ENCODE peak calls at places on chromosomes 3 and 15, in four cellular contexts. U is A549, P is PC-9, J is HCT116. A is an unnamed sample.

GRCh38 chr3:37243811-37244748 is 69.7 kb upstream of the LRRFIP2 start:
- DNase-seq in U (peak), P (peak), J (peak), A (peak)

GRCh38 chr3:195032106-195032759 is 238.7 kb downstream of the XXYLT1 start:
- DNase-seq in U (no peak), P (no peak), J (no peak), A (no peak)

GRCh38 chr15:73752817-73753214 is 335 bp downstream of the INSYN1 start:
- DNase-seq in U (no peak), P (no peak), J (no peak), A (no peak)

GRCh38 chr3:165201964-165202363 is 5.8 kb upstream of the SLITRK3 start:
- DNase-seq in U (no peak), P (no peak), J (no peak), A (no peak)

GRCh38 chr3:136624381-136624780 is 127.8 kb downstream of the STAG1 start:
- DNase-seq in U (no peak), P (no peak), J (no peak), A (no peak)

GRCh38 chr3:186532641-186533072 is 11.5 kb downstream of the CRYGS start:
- DNase-seq in U (no peak), P (no peak), J (no peak), A (no peak)

GRCh38 chr3:109683746-109684145 is 346.4 kb upstream of the DPPA4 start:
- DNase-seq in U (no peak), P (no peak), J (no peak), A (no peak)

GRCh38 chr15:99085413-99086326 is 19.2 kb upstream of the SYNM start:
- DNase-seq in U (no peak), P (no peak), J (no peak), A (peak)

GRCh38 chr15:95520511-95520910 is 810.0 kb upstream of the NR2F2 start:
- DNase-seq in U (no peak), P (no peak), J (no peak), A (no peak)

GRCh38 chr3:149832086-149832485 is 19.1 kb downstream of the RNF13 start:
- DNase-seq in U (no peak), P (no peak), J (no peak), A (no peak)

GRCh38 chr3:50612234-50612972 is 829 bp upstream of the CISH start:
- DNase-seq in U (no peak), P (no peak), J (no peak), A (no peak)

GRCh38 chr3:50611464-50612233 is at the start of gene CISH:
- DNase-seq in U (peak), P (peak), J (no peak), A (peak)

GRCh38 chr3:50610992-50611463 is 546 bp downstream of the CISH start:
- DNase-seq in U (no peak), P (no peak), J (no peak), A (no peak)

GRCh38 chr3:50615190-50615589 is 1.8 kb upstream of the MAPKAPK3 start:
- DNase-seq in U (no peak), P (no peak), J (no peak), A (no peak)

DNA sequence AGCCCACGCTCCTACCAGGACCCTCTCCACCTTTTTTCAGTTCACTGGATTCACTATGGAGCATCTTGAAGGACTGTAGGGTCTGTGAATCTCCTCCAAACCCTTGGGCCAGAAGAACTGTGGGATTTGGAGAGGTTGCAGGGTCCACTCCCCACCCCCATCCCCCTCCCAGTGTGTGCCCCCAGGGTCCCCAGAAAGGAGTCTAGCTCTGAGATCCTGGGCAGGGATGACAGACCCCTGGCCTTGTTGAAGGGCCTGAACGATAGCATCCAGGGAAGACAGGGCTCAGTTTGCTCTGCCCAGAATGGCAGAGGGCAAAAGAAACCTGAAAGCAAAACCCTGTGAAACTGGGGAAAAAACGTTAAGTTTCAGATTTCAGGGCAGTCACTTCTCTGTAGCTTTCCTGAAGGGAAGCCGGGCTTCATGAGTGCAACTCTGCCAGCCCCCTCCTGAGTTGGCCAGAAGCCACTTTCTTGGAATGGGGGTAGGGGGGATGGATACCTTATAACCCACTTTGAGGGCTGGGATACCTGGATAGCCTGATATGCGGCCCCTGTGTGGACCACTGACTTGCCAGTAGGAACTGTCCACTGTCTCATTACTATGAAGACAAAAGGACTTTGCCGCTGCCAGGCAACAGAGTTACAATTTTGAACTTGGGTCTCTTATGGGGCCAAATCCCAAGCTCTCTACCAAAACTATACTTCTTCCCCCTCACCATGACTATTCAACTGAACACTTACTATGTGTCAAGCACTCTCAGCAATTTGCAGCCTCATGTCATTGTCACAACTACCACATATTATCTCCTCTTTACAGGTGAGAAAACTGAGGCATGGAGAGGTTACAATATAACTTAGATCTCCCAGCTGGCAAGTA is 1.6 kb upstream of the CISH start:
- DNase-seq in U (no peak), P (no peak), J (no peak), A (no peak)
- H3K4me2 ChIP-seq in U (no peak), P (no peak), J (peak), A (no peak)

DNA sequence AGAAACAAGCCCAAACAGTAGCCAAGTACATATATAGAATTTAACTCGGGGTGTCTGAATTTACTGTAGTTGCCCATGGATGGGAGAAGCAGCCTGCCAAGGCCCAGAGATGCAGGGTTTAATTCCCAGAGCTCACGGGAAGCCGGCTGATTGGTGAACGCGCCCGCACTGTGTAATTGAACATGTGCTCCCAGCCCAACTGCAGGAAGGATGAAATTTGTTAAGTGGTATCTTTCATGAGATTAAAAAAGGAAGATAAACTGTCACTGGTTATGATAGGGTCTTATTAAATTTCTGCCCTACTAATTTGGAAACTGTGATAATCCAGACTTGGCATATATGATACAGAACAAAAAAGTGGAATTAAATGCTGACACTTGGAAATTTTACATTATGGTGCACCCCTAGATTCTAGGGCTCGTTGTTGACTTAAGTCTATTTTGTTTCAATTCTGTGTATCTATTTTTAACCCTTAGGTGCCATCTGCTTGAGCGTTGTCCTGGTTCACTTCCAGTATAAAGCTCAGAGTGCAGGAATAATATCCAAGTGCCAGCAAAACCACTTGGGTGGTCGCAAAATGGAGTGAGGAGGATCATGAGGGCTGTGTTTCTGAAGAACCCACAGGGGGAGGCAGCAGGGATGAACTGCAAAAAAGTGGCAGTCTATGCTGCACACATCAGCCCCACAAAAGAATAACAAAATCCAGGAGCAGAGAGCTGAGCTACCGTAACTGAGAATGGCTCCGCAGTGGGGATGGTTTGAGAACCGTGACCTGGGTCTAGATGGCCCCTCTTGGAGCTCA is 13.8 kb upstream of the TMC3 start:
- DNase-seq in U (no peak), P (no peak), J (no peak), A (no peak)
- H3K27ac ChIP-seq in U (no peak), P (no peak), J (no peak), A (no peak)

DNA sequence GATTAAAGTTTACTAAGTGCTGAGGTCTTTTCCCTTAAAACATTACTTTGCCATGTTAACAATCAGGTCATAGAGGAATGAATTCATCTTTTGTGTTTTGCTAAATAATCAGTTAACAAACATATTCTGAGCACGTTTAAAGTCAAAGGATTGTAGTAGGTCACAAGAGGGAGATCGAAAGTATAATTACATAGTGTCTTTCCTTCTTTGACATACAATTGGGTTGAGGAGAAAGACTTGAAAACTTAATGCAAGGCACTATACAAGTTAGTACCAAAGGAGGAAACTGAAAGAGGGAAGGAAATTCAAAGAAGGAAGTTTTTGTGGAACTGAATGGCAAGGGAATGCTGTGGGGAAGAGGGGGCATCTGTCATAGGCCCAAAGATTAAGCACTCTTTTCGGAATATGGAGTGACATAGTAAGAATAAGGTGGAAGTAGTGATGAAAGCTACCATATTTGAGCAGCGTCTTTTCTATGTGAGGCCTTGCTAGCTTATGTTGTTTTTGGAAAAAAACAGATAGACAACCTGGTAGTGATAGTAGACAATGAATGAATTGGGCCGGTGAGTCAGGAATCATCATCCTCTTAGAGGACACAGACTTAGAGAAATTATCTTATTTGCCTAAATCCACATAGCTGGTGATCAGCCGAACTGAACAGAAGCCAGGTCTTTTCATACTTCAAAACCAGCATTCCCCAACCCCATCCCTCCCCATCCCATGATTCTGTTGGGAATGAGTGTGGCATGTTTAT is 10.1 kb downstream of the MBNL1 start:
- DNase-seq in U (no peak), P (no peak), J (no peak), A (peak)
- H3K4me3 ChIP-seq in U (no peak), P (no peak), J (no peak), A (no peak)

DNA sequence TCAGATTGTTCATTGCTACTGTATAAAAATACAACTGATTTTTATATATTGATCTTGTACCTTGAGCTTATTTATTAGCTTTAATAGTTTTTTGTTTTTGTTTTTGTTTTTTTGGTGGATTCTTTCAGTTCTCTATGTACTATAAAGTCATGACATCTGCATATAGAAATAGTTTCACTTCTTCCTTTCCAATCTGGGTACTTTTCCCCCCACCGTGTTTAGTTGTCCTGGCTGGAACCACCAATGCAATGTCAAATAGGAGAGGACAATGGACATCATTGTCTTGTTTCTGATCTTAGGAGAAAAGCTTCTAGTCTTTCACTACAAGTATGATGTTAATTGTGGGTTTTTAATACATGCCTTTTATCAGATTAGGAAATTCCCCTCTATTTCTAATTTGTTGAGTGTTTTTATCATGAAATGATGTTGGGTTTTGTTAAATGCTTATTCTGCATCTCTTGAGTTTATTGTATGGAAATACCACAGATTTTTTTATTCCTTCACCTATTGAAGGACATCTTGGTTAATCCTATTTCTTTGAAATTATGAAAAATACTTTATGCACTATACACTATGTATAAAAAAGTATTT is 2.8 kb upstream of the XCR1 start:
- DNase-seq in U (no peak), P (no peak), J (no peak), A (no peak)
- H3K4me2 ChIP-seq in U (no peak), P (no peak), J (no peak), A (no peak)

A was measured in fibroblast of lung.